ENCODE peak calls at places on chromosomes 3 and 15, in five cellular contexts. C is CD8-positive, alpha-beta T cell; S is lung; O is A673; X is adrenal gland. P is an unnamed sample.

GRCh38 chr3:49017229-49017615 is 1.2 kb downstream of the DALRD3 start:
- DNase-seq in S (no peak), C (no peak), O (no peak), X (no peak), P (no peak)

GRCh38 chr3:20037255-20037996 is 2.8 kb upstream of the KAT2B start:
- DNase-seq in C (no peak), O (no peak), X (no peak), S (no peak), P (no peak)

GRCh38 chr3:32421991-32422859 is 30.6 kb downstream of the CMTM7 start:
- DNase-seq in C (no peak), X (peak), S (peak), O (peak), P (peak)

GRCh38 chr3:104291437-104291851 is 1075.3 kb upstream of the ALCAM start:
- DNase-seq in X (peak), O (no peak), C (no peak), S (no peak), P (no peak)

GRCh38 chr3:155078959-155079794 is 942 bp upstream of the MME start:
- DNase-seq in S (no peak), O (no peak), X (no peak), C (no peak), P (no peak)

GRCh38 chr3:114155370-114155821 is 23.5 kb downstream of the DRD3 start:
- DNase-seq in C (no peak), O (peak), X (peak), S (no peak), P (peak)

GRCh38 chr3:9342696-9343095 is 20.2 kb upstream of the THUMPD3 start:
- DNase-seq in O (no peak), S (no peak), X (no peak), C (no peak), P (no peak)

GRCh38 chr3:131067983-131068382 is 41.3 kb downstream of the NEK11 start:
- DNase-seq in X (no peak), S (no peak), O (no peak), C (no peak), P (peak)

GRCh38 chr15:29570121-29570930 is 251.9 kb downstream of the TJP1 start:
- DNase-seq in O (peak), C (no peak), S (no peak), X (no peak), P (no peak)

GRCh38 chr3:175601521-175601920 is 742.4 kb downstream of the NAALADL2 start:
- DNase-seq in C (no peak), S (no peak), O (no peak), X (no peak), P (no peak)

GRCh38 chr3:11195721-11196332 is 41.5 kb downstream of the HRH1 start:
- DNase-seq in C (no peak), X (no peak), S (no peak), O (peak), P (no peak)

GRCh38 chr3:50028336-50028735 is 60.4 kb upstream of the RBM5 start:
- DNase-seq in O (no peak), X (no peak), S (no peak), C (no peak), P (no peak)

GRCh38 chr3:58868101-58868779 is 181.6 kb downstream of the CFAP20DC start:
- DNase-seq in X (no peak), C (no peak), O (no peak), S (no peak), P (no peak)

GRCh38 chr15:78932216-78932808 is 12.5 kb downstream of the CTSH start:
- DNase-seq in O (no peak), S (no peak), X (no peak), C (no peak), P (no peak)

GRCh38 chr3:57752307-57752706 is 3.8 kb upstream of the SLMAP start:
- DNase-seq in O (no peak), S (no peak), C (no peak), X (no peak), P (no peak)

GRCh38 chr3:37221407-37221806 is 47.0 kb upstream of the LRRFIP2 start:
- DNase-seq in C (no peak), X (no peak), S (no peak), O (peak), P (no peak)

GRCh38 chr3:4601926-4602325 is 108.8 kb downstream of the ITPR1 start:
- DNase-seq in O (no peak), X (no peak), C (no peak), S (no peak), P (no peak)

GRCh38 chr15:43889072-43889471 is 62.3 kb downstream of the WDR76 start:
- DNase-seq in C (no peak), O (no peak), S (no peak), X (no peak), P (no peak)

GRCh38 chr3:43465109-43465508 is 156.7 kb downstream of the ANO10 start:
- DNase-seq in C (no peak), S (no peak), X (no peak), O (no peak), P (no peak)

GRCh38 chr3:70832035-70832795 is 519.8 kb upstream of the MDFIC2 start:
- DNase-seq in X (peak), S (no peak), C (no peak), O (no peak), P (no peak)

GRCh38 chr15:57485869-57486268 is 105.8 kb upstream of the MYZAP start:
- DNase-seq in X (peak), S (peak), O (no peak), C (no peak), P (no peak)

GRCh38 chr15:67127925-67128324 is 62.5 kb downstream of the SMAD3 start:
- DNase-seq in X (no peak), O (no peak), C (no peak), S (no peak), P (no peak)

GRCh38 chr3:130834476-130834875 is 59.4 kb upstream of the ATP2C1 start:
- DNase-seq in S (no peak), X (peak), C (no peak), O (no peak), P (no peak)

GRCh38 chr15:41746802-41747201 is 27.5 kb upstream of the MAPKBP1 start:
- DNase-seq in S (no peak), C (no peak), O (peak), X (no peak), P (no peak)

GRCh38 chr3:78420611-78421010 is 1347.2 kb downstream of the ROBO1 start:
- DNase-seq in O (no peak), S (no peak), X (no peak), C (no peak), P (no peak)

GRCh38 chr3:45554001-45554691 is 40.4 kb upstream of the LIMD1 start:
- DNase-seq in O (no peak), X (peak), S (no peak), C (no peak), P (peak)

GRCh38 chr15:99106417-99107220 is 1.7 kb downstream of the SYNM start:
- DNase-seq in C (no peak), X (peak), O (no peak), S (no peak), P (peak)

GRCh38 chr15:79896634-79897379 is at the start of gene MTHFS:
- DNase-seq in C (peak), S (peak), O (peak), X (peak), P (peak)

GRCh38 chr3:28028554-28028953 is 212.9 kb upstream of the CMC1 start:
- DNase-seq in S (no peak), X (no peak), O (no peak), C (no peak), P (no peak)

GRCh38 chr3:37861540-37862051 is at the start of gene CTDSPL:
- DNase-seq in C (no peak), X (peak), S (peak), O (peak), P (peak)

GRCh38 chr3:150826466-150827282 is 63.7 kb upstream of the SIAH2 start:
- DNase-seq in S (no peak), X (no peak), C (no peak), O (no peak), P (no peak)

GRCh38 chr3:14416453-14416852 is 14.0 kb downstream of the SLC6A6 start:
- DNase-seq in X (no peak), C (no peak), O (no peak), S (no peak), P (no peak)

GRCh38 chr3:123503200-123503599 is 54.3 kb upstream of the ADCY5 start:
- DNase-seq in O (no peak), S (no peak), X (no peak), C (no peak), P (no peak)

GRCh38 chr15:53710906-53711305 is 48.6 kb downstream of the WDR72 start:
- DNase-seq in X (no peak), O (peak), C (no peak), S (no peak), P (no peak)

GRCh38 chr15:53716909-53717878 is 42.3 kb downstream of the WDR72 start:
- DNase-seq in C (no peak), O (peak), X (no peak), S (no peak), P (no peak)

DNA sequence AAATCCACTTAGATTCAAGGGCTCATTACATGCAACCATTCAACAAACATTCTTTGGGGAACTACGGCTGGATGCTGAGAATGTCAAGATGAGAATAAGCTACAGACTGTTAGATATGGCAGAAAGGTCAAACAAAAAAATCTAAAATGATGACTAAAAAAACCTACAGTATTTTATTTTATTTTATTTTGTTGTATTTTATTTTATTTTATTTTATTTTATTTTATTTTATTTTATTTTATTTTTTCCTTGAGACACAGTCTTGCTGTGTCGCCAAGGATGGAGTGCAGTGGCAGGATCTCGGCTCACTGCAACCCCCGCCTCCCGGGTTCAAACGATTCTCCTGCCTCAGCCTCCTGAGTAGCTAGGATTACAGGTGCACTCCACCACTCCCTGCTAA is 46.2 kb downstream of the WDR72 start:
- DNase-seq in O (no peak), S (no peak), C (no peak), X (no peak), P (no peak)
- H3K27ac ChIP-seq in O (no peak), S (no peak), C (no peak), X (no peak), P (no peak)

DNA sequence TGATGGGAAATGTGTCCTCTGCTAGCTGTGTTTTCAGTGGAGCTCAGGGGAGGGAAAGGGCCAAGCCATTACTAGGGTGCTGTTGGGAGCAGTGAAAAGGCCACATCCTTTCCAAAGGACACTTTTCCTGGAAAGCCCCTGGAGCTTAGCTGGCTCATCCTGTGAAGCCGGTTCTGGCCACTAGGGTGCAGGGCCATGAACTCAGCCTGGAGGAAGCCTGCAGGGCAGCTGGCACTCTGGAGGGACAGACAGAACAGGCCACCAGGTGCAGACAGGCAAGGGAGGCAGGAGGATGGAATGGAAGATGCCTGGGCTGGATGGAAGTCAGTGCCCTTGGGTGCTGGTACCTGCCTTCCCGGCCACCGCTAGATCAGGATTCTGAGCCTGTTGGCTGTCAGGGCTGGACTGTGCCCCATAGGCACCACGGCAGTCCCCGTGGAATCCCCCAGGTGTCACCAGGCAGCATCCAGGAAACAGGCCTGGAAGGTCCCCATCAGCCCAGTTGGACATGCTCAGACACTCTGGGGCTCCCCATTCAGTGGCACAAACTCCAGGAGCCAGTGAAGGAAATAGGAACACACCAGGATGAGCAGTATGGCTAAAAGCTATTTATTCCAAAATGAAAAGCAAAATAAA is 76.2 kb upstream of the C2CD4B start:
- DNase-seq in O (peak), S (no peak), C (no peak), X (peak), P (no peak)
- TF ChIP-seq CTCF in O (peak), S (no peak), C (no peak), X (no peak), P (peak)

GRCh38 chr3:188574885-188575284 is 420.9 kb downstream of the LPP start:
- DNase-seq in C (no peak), O (no peak), X (no peak), S (no peak), P (no peak)
- H3K4me3 ChIP-seq in C (no peak), O (no peak), X (no peak), S (no peak), P (no peak)

GRCh38 chr15:68354268-68354667 is 76.7 kb downstream of the FEM1B start:
- DNase-seq in S (no peak), O (no peak), C (no peak), X (no peak), P (no peak)
- H3K27ac ChIP-seq in S (no peak), O (no peak), C (no peak), X (no peak), P (peak)

GRCh38 chr15:69303337-69304175 is 4.8 kb downstream of the PAQR5 start:
- DNase-seq in O (peak), C (no peak), X (no peak), S (no peak), P (no peak)
- TF ChIP-seq CTCF in O (peak), C (no peak), X (no peak), S (no peak), P (peak)

GRCh38 chr15:60420322-60420721 is 22.5 kb upstream of the ANXA2 start:
- DNase-seq in O (no peak), X (no peak), C (no peak), S (no peak), P (no peak)

GRCh38 chr15:60423540-60423939 is 25.8 kb upstream of the ANXA2 start:
- DNase-seq in O (peak), X (no peak), C (no peak), S (no peak), P (no peak)

GRCh38 chr15:60421544-60421943 is 23.8 kb upstream of the ANXA2 start:
- DNase-seq in O (no peak), C (no peak), S (no peak), X (no peak), P (no peak)

GRCh38 chr15:60426870-60427528 is 29.2 kb upstream of the ANXA2 start:
- DNase-seq in C (no peak), O (no peak), S (no peak), X (no peak), P (no peak)

DNA sequence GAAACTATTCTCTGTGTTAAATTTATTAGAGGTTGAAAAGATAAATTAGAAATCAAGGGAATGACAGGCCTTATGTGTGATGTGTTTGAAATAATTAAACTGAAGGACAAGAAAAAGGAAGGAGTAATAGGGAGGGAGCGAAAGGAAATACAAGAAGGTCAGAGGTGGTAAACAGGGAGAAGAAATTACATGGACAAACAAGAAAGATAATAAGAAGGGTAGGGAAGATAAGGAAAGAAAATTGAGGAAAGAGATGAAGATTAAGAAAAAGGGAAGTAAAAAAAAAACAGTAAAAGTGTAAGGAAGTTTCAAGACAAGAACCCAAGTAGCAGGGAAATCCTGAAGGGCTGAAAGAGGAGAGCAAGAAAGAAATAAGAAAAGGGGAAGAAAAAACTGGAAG is 26.2 kb upstream of the ANXA2 start:
- DNase-seq in O (no peak), C (no peak), S (no peak), X (no peak), P (no peak)
- H3K4me3 ChIP-seq in O (no peak), C (no peak), S (no peak), X (no peak), P (no peak)

GRCh38 chr3:156749244-156749643 is 74.9 kb downstream of the TIPARP start:
- DNase-seq in X (no peak), O (no peak), C (no peak), S (no peak), P (no peak)

GRCh38 chr3:156751461-156752025 is 74.6 kb upstream of the LEKR1 start:
- DNase-seq in X (no peak), C (no peak), S (no peak), O (peak), P (peak)

GRCh38 chr3:156750874-156751245 is 75.3 kb upstream of the LEKR1 start:
- DNase-seq in S (no peak), O (peak), X (no peak), C (no peak), P (no peak)

GRCh38 chr3:156747046-156747445 is 72.7 kb downstream of the TIPARP start:
- DNase-seq in O (no peak), C (no peak), S (no peak), X (no peak), P (no peak)

GRCh38 chr3:156750191-156750873 is 75.8 kb upstream of the LEKR1 start:
- DNase-seq in S (no peak), O (peak), C (no peak), X (no peak), P (no peak)
- H3K27ac ChIP-seq in S (no peak), O (peak), C (no peak), X (no peak), P (no peak)

DNA sequence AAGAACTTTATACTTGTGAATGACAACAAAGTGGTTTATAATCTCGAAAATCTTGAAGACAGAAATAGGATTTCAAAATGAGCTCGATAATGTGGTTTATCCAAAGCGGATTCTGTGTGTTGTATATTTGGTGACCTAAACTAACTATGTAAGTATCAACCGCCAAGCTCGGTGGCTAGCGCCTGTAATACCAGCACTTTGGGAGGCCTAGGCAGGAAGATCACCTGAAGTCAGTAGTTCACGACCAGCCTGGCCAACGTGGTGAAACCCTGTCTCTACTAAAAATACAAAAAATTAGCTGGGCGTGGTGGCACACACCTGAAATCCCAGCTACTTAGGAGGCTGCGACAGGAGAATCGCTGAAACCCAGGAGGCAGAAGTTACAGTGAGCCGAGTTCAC is 2.2 kb downstream of the ATP13A3 start:
- DNase-seq in X (no peak), O (no peak), S (peak), C (no peak), P (no peak)
- TF ChIP-seq CTCF in X (no peak), O (no peak), S (no peak), C (no peak), P (no peak)

P was measured in left ventricle myocardium inferior.